ENCODE peak calls at places on chromosome 1, in ten cellular contexts. W is Peyer's patch; X is body of pancreas; J is tibial nerve; Q is transverse colon; Y is fibroblast of lung; U is SJCRH30; T is CD4-positive, alpha-beta memory T cell; O is IMR-90; E is HepG2. B is an unnamed sample.
A peak's percentile ranks its signal among the peaks of the same experiment; 100 is the strongest.

GRCh38 chr1:205660361-205660760 is 19.9 kb downstream of the SLC45A3 start:
- DNase-seq in W (no peak), X (no peak), J (no peak), Q (no peak), Y (no peak), U (no peak), T (no peak), O (no peak), E (no peak), B (no peak)

GRCh38 chr1:85278853-85279314 is 2.5 kb upstream of the BCL10 start:
- DNase-seq in W (no peak), X (no peak), J (peak; percentile 60), Q (peak; percentile 73), Y (peak; percentile 96), U (no peak), T (no peak), O (peak; percentile 98), E (no peak), B (peak; percentile 94)

GRCh38 chr1:235101558-235102258 is 26.9 kb downstream of the TOMM20 start:
- DNase-seq in W (no peak), X (no peak), J (no peak), Q (no peak), Y (no peak), U (no peak), T (no peak), O (no peak), E (no peak), B (no peak)

GRCh38 chr1:51899022-51899421 is 20.5 kb upstream of the NRDC start:
- DNase-seq in W (no peak), X (no peak), J (no peak), Q (no peak), Y (peak; percentile 48), U (no peak), T (no peak), O (no peak), E (no peak), B (no peak)

GRCh38 chr1:67193700-67194099 is 27.4 kb downstream of the IL23R start:
- DNase-seq in W (no peak), X (no peak), J (no peak), Q (no peak), Y (no peak), U (no peak), T (no peak), O (no peak), E (no peak), B (no peak)

GRCh38 chr1:66265796-66266195 is 268.2 kb upstream of the SGIP1 start:
- DNase-seq in W (no peak), X (no peak), J (no peak), Q (no peak), Y (no peak), U (peak; percentile 16), T (no peak), O (no peak), E (no peak), B (no peak)

GRCh38 chr1:37243368-37244082 is 209.2 kb upstream of the GRIK3 start:
- DNase-seq in W (no peak), X (no peak), J (no peak), Q (no peak), Y (no peak), U (no peak), T (no peak), O (no peak), E (no peak), B (no peak)

GRCh38 chr1:50978144-50978851 is 8.3 kb downstream of the CDKN2C start:
- DNase-seq in W (peak; percentile 82), X (peak; percentile 76), J (peak; percentile 27), Q (peak; percentile 70), Y (peak; percentile 60), U (peak; percentile 96), T (peak; percentile 34), O (peak; percentile 49), E (peak; percentile 49), B (peak; percentile 69)

GRCh38 chr1:65264197-65264929 is 45.0 kb upstream of the DNAJC6 start:
- DNase-seq in W (no peak), X (no peak), J (peak; percentile 20), Q (no peak), Y (peak; percentile 63), U (peak; percentile 34), T (no peak), O (peak; percentile 37), E (no peak), B (peak; percentile 17)

GRCh38 chr1:32179193-32179442 is 357 bp upstream of the TXLNA start:
- DNase-seq in W (no peak), X (no peak), J (no peak), Q (no peak), Y (no peak), U (no peak), T (no peak), O (no peak), E (no peak), B (no peak)

GRCh38 chr1:248872752-248873408 is 14.0 kb upstream of the ZNF692 start:
- DNase-seq in W (peak; percentile 73), X (peak; percentile 69), J (peak; percentile 34), Q (peak; percentile 66), Y (peak; percentile 76), U (peak; percentile 77), T (peak; percentile 40), O (peak; percentile 66), E (peak; percentile 80), B (peak; percentile 57)

GRCh38 chr1:234321211-234321610 is 52.0 kb upstream of the COA6 start:
- DNase-seq in W (no peak), X (no peak), J (no peak), Q (no peak), Y (no peak), U (no peak), T (no peak), O (no peak), E (no peak), B (no peak)

GRCh38 chr1:235617808-235618207 is 31.8 kb downstream of the GNG4 start:
- DNase-seq in W (no peak), X (no peak), J (no peak), Q (no peak), Y (peak; percentile 74), U (no peak), T (no peak), O (peak; percentile 77), E (no peak), B (no peak)

GRCh38 chr1:231702804-231703203 is 76.2 kb downstream of the DISC1 start:
- DNase-seq in W (no peak), X (no peak), J (no peak), Q (no peak), Y (peak; percentile 81), U (no peak), T (no peak), O (peak; percentile 65), E (no peak), B (no peak)

GRCh38 chr1:29648798-29649374 is 412.6 kb downstream of the PTPRU start:
- DNase-seq in W (no peak), X (no peak), J (no peak), Q (no peak), Y (no peak), U (no peak), T (no peak), O (no peak), E (no peak), B (no peak)

GRCh38 chr1:8015036-8015808 is 10.9 kb downstream of the ERRFI1 start:
- DNase-seq in W (no peak), X (no peak), J (peak; percentile 89), Q (peak; percentile 41), Y (peak; percentile 86), U (peak; percentile 83), T (peak; percentile 56), O (peak; percentile 89), E (peak; percentile 66), B (peak; percentile 81)

GRCh38 chr1:8014381-8014988 is 11.6 kb downstream of the ERRFI1 start:
- DNase-seq in W (no peak), X (no peak), J (no peak), Q (no peak), Y (peak; percentile 7), U (no peak), T (no peak), O (no peak), E (no peak), B (no peak)

GRCh38 chr1:8012955-8013354 is 13.2 kb downstream of the ERRFI1 start:
- DNase-seq in W (no peak), X (no peak), J (no peak), Q (no peak), Y (no peak), U (no peak), T (no peak), O (no peak), E (no peak), B (no peak)

GRCh38 chr1:8013399-8013798 is 12.7 kb downstream of the ERRFI1 start:
- DNase-seq in W (no peak), X (no peak), J (no peak), Q (no peak), Y (peak; percentile 5), U (no peak), T (no peak), O (no peak), E (no peak), B (no peak)

DNA sequence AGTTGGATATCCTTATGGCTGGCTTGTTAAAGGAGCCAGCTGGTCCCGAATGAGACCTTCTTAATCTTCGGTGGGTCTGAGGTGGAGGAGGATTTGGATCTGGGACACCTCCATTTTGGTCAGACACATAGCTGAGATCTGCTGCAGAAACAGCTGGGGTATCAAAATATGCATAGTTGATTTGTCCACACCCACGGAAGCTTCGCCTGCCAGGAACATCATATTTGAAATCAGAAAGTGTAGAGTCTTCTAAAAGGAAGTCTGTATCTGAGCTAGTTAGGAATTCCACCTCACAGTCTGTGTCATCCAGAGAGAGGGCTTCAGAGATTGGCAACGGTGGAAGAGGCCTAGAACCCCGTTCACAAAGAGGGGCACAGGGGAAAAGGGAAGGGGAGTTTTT is 12.3 kb downstream of the ERRFI1 start:
- DNase-seq in W (no peak), X (no peak), J (no peak), Q (no peak), Y (peak; percentile 38), U (no peak), T (no peak), O (no peak), E (no peak), B (no peak)
- H3K4me1 ChIP-seq in W (no peaks in the 10 kb centered on the region), X (peaks cover 65% of the 10 kb centered on the region), J (peaks cover 4% of the 10 kb centered on the region), Q (peaks cover 29% of the 10 kb centered on the region), Y (peaks cover 34% of the 10 kb centered on the region), U (peaks cover 73% of the 10 kb centered on the region), T (no peaks in the 10 kb centered on the region), O (peaks cover 15% of the 10 kb centered on the region), E (peaks cover 66% of the 10 kb centered on the region), B (peaks cover 3% of the 10 kb centered on the region)

GRCh38 chr1:17587693-17588047 is 48.2 kb downstream of the ARHGEF10L start:
- DNase-seq in W (no peak), X (no peak), J (no peak), Q (no peak), Y (peak; percentile 79), U (peak; percentile 86), T (no peak), O (peak; percentile 68), E (peak; percentile 75), B (no peak)
- H3K27ac ChIP-seq in W (peak overlapping the region; percentile 42), X (peak overlapping the region; percentile 87), J (peak overlapping the region; percentile 81), Q (peak overlapping the region; percentile 87), Y (peak overlapping the region; percentile 52), U (peak overlapping the region; percentile 86), T (no peak overlapping the region), O (peak overlapping the region; percentile 62), E (peak overlapping the region; percentile 97), B (peak overlapping the region; percentile 91)

GRCh38 chr1:56551691-56552090 is 27.7 kb downstream of the PLPP3 start:
- DNase-seq in W (no peak), X (no peak), J (no peak), Q (no peak), Y (peak; percentile 60), U (no peak), T (no peak), O (no peak), E (no peak), B (no peak)
- H3K4me1 ChIP-seq in W (peaks cover 6% of the 10 kb centered on the region), X (peaks cover 73% of the 10 kb centered on the region), J (no peaks in the 10 kb centered on the region), Q (peaks cover 6% of the 10 kb centered on the region), Y (no peaks in the 10 kb centered on the region), U (no peaks in the 10 kb centered on the region), T (no peaks in the 10 kb centered on the region), O (peaks cover 7% of the 10 kb centered on the region), E (peaks cover 70% of the 10 kb centered on the region), B (peaks cover 7% of the 10 kb centered on the region)

GRCh38 chr1:244325056-244325764 is 126.5 kb downstream of the ADSS2 start:
- DNase-seq in W (no peak), X (no peak), J (no peak), Q (no peak), Y (no peak), U (no peak), T (peak; percentile 51), O (peak; percentile 47), E (no peak), B (peak; percentile 32)
- H3K27ac ChIP-seq in W (peak overlapping the region; percentile 25), X (peak overlapping the region; percentile 52), J (peak overlapping the region; percentile 46), Q (peak overlapping the region; percentile 71), Y (no peak overlapping the region), U (no peak overlapping the region), T (peak overlapping the region; percentile 32), O (peak overlapping the region; percentile 35), E (no peak overlapping the region), B (peak overlapping the region; percentile 66)